ENCODE peak calls at places on chromosomes 4 and X, in six cellular contexts. Y, S, V, G, M and N are unnamed samples.

GRCh38 chr4:123832173-123833026 is 435.8 kb downstream of the SPRY1 start:
- DNase-seq in Y (peak), S (peak), V (peak), G (peak), M (peak), N (peak)

GRCh38 chr4:39514888-39515401 is 12.3 kb downstream of the UGDH start:
- DNase-seq in Y (no peak), S (no peak), V (no peak), G (no peak), M (no peak), N (no peak)

GRCh38 chrX:54423161-54423888 is 16.9 kb upstream of the TSR2 start:
- DNase-seq in Y (no peak), S (no peak), V (no peak), G (no peak), M (no peak), N (no peak)

GRCh38 chr4:1727117-1728031 is 6.1 kb downstream of the TACC3 start:
- DNase-seq in Y (no peak), S (no peak), V (no peak), G (peak), M (peak), N (peak)

GRCh38 chr4:95415346-95415771 is 133.4 kb downstream of the UNC5C start:
- DNase-seq in Y (no peak), S (no peak), V (no peak), G (peak), M (no peak), N (no peak)

GRCh38 chrX:136711147-136711546 is 63.2 kb downstream of the CD40LG start:
- DNase-seq in Y (no peak), S (no peak), V (no peak), G (peak), M (no peak), N (no peak)

GRCh38 chr4:53563824-53564223 is 27.5 kb downstream of the LNX1 start:
- DNase-seq in Y (peak), S (no peak), V (no peak), G (peak), M (no peak), N (peak)

GRCh38 chr4:151484396-151485102 is 75.6 kb downstream of the FHIP1A start:
- DNase-seq in Y (peak), S (no peak), V (peak), G (peak), M (no peak), N (peak)

GRCh38 chr4:149645790-149646189 is 169.9 kb downstream of the IQCM start:
- DNase-seq in Y (no peak), S (no peak), V (no peak), G (no peak), M (no peak), N (no peak)

GRCh38 chrX:40006025-40007017 is 91.4 kb downstream of the BCOR start:
- DNase-seq in Y (no peak), S (no peak), V (no peak), G (no peak), M (peak), N (no peak)

GRCh38 chr4:14568356-14568755 is 433.9 kb upstream of the CPEB2 start:
- DNase-seq in Y (no peak), S (no peak), V (no peak), G (no peak), M (no peak), N (no peak)

GRCh38 chr4:136369073-136369472 is 1163.2 kb downstream of the PCDH18 start:
- DNase-seq in Y (no peak), S (no peak), V (no peak), G (no peak), M (no peak), N (no peak)

GRCh38 chr4:121977251-121978168 is 25.6 kb upstream of the TRPC3 start:
- DNase-seq in Y (no peak), S (no peak), V (no peak), G (no peak), M (peak), N (no peak)

GRCh38 chr4:20456416-20456815 is 204.7 kb downstream of the SLIT2 start:
- DNase-seq in Y (no peak), S (no peak), V (no peak), G (no peak), M (no peak), N (no peak)

GRCh38 chrX:31499120-31499519 is 427.3 kb upstream of the FTHL17 start:
- DNase-seq in Y (no peak), S (no peak), V (no peak), G (peak), M (no peak), N (peak)

GRCh38 chr4:53595823-53596222 is 4.5 kb upstream of the LNX1 start:
- DNase-seq in Y (no peak), S (no peak), V (no peak), G (no peak), M (no peak), N (no peak)

GRCh38 chrX:65596270-65596669 is 61.7 kb upstream of the LAS1L start:
- DNase-seq in Y (no peak), S (no peak), V (no peak), G (peak), M (no peak), N (no peak)

GRCh38 chrX:65598559-65599147 is 64.1 kb upstream of the LAS1L start:
- DNase-seq in Y (no peak), S (no peak), V (no peak), G (no peak), M (no peak), N (no peak)

GRCh38 chrX:65591206-65591605 is 56.6 kb upstream of the LAS1L start:
- DNase-seq in Y (no peak), S (peak), V (no peak), G (no peak), M (no peak), N (no peak)

GRCh38 chrX:65600106-65600505 is 65.5 kb upstream of the LAS1L start:
- DNase-seq in Y (no peak), S (no peak), V (no peak), G (no peak), M (no peak), N (no peak)

GRCh38 chrX:65595460-65595876 is 60.9 kb upstream of the LAS1L start:
- DNase-seq in Y (peak), S (peak), V (peak), G (peak), M (peak), N (peak)
- H3K4me3 ChIP-seq in Y (no peak), S (no peak), V (no peak), G (no peak), M (no peak), N (no peak)

GRCh38 chrX:22664826-22665225 is 334.9 kb upstream of the DDX53 start:
- DNase-seq in Y (no peak), S (no peak), V (no peak), G (no peak), M (peak), N (no peak)

GRCh38 chrX:22666441-22666840 is 333.3 kb upstream of the DDX53 start:
- DNase-seq in Y (no peak), S (no peak), V (no peak), G (peak), M (peak), N (peak)

GRCh38 chrX:22662776-22663175 is 337.0 kb upstream of the DDX53 start:
- DNase-seq in Y (no peak), S (no peak), V (no peak), G (peak), M (no peak), N (no peak)

GRCh38 chrX:22665818-22666217 is 333.9 kb upstream of the DDX53 start:
- DNase-seq in Y (no peak), S (no peak), V (no peak), G (no peak), M (no peak), N (no peak)

GRCh38 chrX:22660756-22661155 is 339.0 kb upstream of the DDX53 start:
- DNase-seq in Y (no peak), S (no peak), V (no peak), G (no peak), M (no peak), N (no peak)
- TF ChIP-seq CTCF in Y (no peak), S (no peak), V (no peak), G (no peak), M (no peak), N (no peak)

GRCh38 chrX:133726642-133727041 is 258.8 kb downstream of the GPC3 start:
- DNase-seq in Y (no peak), S (no peak), V (no peak), G (no peak), M (no peak), N (no peak)
- H3K4me3 ChIP-seq in Y (no peak), S (no peak), V (no peak), G (no peak), M (no peak), N (no peak)

DNA sequence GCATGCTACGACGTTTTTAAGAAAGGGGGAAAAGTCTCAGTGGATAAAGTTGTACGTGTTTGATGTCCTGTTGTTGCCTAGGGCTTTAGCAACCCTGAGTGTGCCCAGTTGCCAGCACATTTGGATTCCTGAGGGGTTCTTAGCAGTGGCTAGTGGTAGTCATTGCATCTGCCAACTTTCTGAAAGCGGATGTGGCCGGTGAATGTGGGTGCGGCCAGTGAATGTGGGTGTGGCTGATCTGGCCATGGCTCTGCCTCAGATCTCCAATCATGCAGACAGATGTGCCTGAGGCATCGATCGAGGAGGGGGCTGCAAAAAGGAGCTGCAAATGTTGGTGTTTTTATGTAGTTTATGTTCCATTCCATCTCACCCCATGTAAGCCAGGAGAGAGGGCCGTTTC is 41.5 kb upstream of the FAT1 start:
- DNase-seq in Y (no peak), S (no peak), V (peak), G (peak), M (no peak), N (peak)
- TF ChIP-seq CTCF in Y (no peak), S (no peak), V (no peak), G (no peak), M (no peak), N (no peak)

GRCh38 chrX:41336447-41336846 is 2.5 kb downstream of the DDX3X start:
- DNase-seq in Y (no peak), S (no peak), V (no peak), G (no peak), M (no peak), N (no peak)
- H3K4me3 ChIP-seq in Y (peak), S (peak), V (peak), G (peak), M (peak), N (peak)

DNA sequence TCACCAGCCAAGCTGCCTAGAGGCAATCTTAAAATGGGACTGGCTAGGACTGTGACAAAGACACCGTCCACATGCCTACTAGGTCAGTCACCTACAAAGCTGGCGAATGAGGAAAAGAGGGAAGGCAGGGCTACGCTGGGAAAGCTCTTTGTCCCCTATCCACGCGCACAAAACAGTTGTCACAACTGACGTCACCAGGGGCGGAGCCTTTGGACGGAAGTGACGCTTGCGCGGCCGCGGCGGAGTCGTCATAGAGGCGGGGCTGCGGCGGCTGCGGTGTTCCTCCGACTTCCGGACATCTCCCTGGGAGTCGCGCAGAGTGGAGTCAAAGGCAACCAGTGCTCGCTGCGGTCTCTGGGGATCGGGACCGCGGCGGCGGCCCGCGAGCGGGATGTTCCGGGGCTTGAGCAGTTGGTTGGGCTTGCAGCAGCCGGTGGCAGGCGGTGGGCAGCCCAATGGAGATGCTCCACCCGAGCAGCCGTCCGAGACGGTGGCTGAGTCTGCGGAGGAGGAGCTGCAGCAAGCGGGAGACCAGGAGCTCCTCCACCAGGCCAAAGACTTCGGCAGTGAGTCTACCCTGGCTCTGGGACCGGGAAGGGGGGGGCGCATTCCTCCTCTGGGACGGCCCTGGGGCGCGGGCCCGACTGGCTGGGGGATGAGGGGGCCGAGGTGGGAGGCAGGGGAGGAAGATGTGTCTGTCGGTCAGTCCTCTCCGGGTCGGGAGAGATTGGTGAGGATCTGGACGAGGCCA is at the start of gene SYAP1:
- DNase-seq in Y (peak), S (peak), V (peak), G (peak), M (peak), N (peak)
- TF ChIP-seq CTCF in Y (no peak), S (no peak), V (no peak), G (peak), M (no peak), N (no peak)